ENCODE peak calls at places on chromosomes 3 and 15, in ten cellular contexts. One of them, this sample, is unnamed.

GRCh38 chr15:101808201-101808600 is 3.8 kb upstream of the OR4F15 start:
- DNase-seq in iPS DF 19.7: no peak
- DNase-seq in DMS153: no peak
- DNase-seq in AG10803: peak; percentile 68
- DNase-seq in thoracic aorta: no peak
- DNase-seq in G401: no peak
- DNase-seq in Daoy: peak; percentile 38
- DNase-seq in fibroblast of the conjunctiva: no peak
- DNase-seq in endothelial cell: no peak
- DNase-seq in IMR-90: peak; percentile 78
- DNase-seq in this sample: no peak

GRCh38 chr3:45440562-45440961 is 52.2 kb downstream of the LARS2 start:
- DNase-seq in iPS DF 19.7: no peak
- DNase-seq in G401: peak; percentile 70
- DNase-seq in fibroblast of the conjunctiva: no peak
- DNase-seq in thoracic aorta: no peak
- DNase-seq in AG10803: peak; percentile 11
- DNase-seq in IMR-90: no peak
- DNase-seq in DMS153: no peak
- DNase-seq in Daoy: no peak
- DNase-seq in endothelial cell: no peak
- DNase-seq in this sample: no peak

GRCh38 chr3:150222646-150223045 is 185.5 kb upstream of the TSC22D2 start:
- DNase-seq in DMS153: no peak
- DNase-seq in IMR-90: no peak
- DNase-seq in iPS DF 19.7: no peak
- DNase-seq in fibroblast of the conjunctiva: no peak
- DNase-seq in G401: no peak
- DNase-seq in endothelial cell: no peak
- DNase-seq in Daoy: no peak
- DNase-seq in AG10803: no peak
- DNase-seq in thoracic aorta: no peak
- DNase-seq in this sample: no peak

GRCh38 chr3:76961284-76961683 is 78.6 kb upstream of the ROBO2 start:
- DNase-seq in iPS DF 19.7: no peak
- DNase-seq in fibroblast of the conjunctiva: no peak
- DNase-seq in IMR-90: no peak
- DNase-seq in DMS153: no peak
- DNase-seq in thoracic aorta: no peak
- DNase-seq in G401: no peak
- DNase-seq in AG10803: no peak
- DNase-seq in Daoy: no peak
- DNase-seq in endothelial cell: no peak
- DNase-seq in this sample: no peak

GRCh38 chr3:54572197-54572895 is 355.5 kb downstream of the LRTM1 start:
- DNase-seq in fibroblast of the conjunctiva: no peak
- DNase-seq in AG10803: peak; percentile 12
- DNase-seq in G401: no peak
- DNase-seq in iPS DF 19.7: no peak
- DNase-seq in Daoy: no peak
- DNase-seq in endothelial cell: no peak
- DNase-seq in IMR-90: no peak
- DNase-seq in DMS153: no peak
- DNase-seq in thoracic aorta: no peak
- DNase-seq in this sample: no peak

GRCh38 chr3:105367063-105367405 is 325 bp downstream of the ALCAM start:
- DNase-seq in Daoy: peak; percentile 37
- DNase-seq in thoracic aorta: no peak
- DNase-seq in DMS153: no peak
- DNase-seq in G401: no peak
- DNase-seq in fibroblast of the conjunctiva: no peak
- DNase-seq in AG10803: no peak
- DNase-seq in iPS DF 19.7: no peak
- DNase-seq in IMR-90: no peak
- DNase-seq in endothelial cell: peak; percentile 36
- DNase-seq in this sample: no peak

GRCh38 chr15:85178366-85178765 is 196.7 kb downstream of the PDE8A start:
- DNase-seq in fibroblast of the conjunctiva: no peak
- DNase-seq in endothelial cell: no peak
- DNase-seq in AG10803: no peak
- DNase-seq in thoracic aorta: no peak
- DNase-seq in G401: no peak
- DNase-seq in DMS153: no peak
- DNase-seq in IMR-90: no peak
- DNase-seq in Daoy: no peak
- DNase-seq in iPS DF 19.7: no peak
- DNase-seq in this sample: no peak

GRCh38 chr3:57983734-57984518 is 24.3 kb upstream of the FLNB start:
- DNase-seq in Daoy: peak; percentile 75
- DNase-seq in AG10803: peak; percentile 88
- DNase-seq in endothelial cell: no peak
- DNase-seq in thoracic aorta: peak; percentile 32
- DNase-seq in fibroblast of the conjunctiva: peak; percentile 77
- DNase-seq in G401: no peak
- DNase-seq in iPS DF 19.7: no peak
- DNase-seq in IMR-90: peak; percentile 95
- DNase-seq in DMS153: no peak
- DNase-seq in this sample: no peak

GRCh38 chr3:18989237-18989812 is 159.0 kb upstream of the KCNH8 start:
- DNase-seq in AG10803: no peak
- DNase-seq in endothelial cell: no peak
- DNase-seq in IMR-90: no peak
- DNase-seq in Daoy: no peak
- DNase-seq in fibroblast of the conjunctiva: no peak
- DNase-seq in G401: no peak
- DNase-seq in thoracic aorta: no peak
- DNase-seq in iPS DF 19.7: no peak
- DNase-seq in DMS153: no peak
- DNase-seq in this sample: no peak

GRCh38 chr3:191795196-191795595 is 334.2 kb downstream of the PYDC2 start:
- DNase-seq in AG10803: no peak
- DNase-seq in IMR-90: no peak
- DNase-seq in G401: no peak
- DNase-seq in thoracic aorta: no peak
- DNase-seq in fibroblast of the conjunctiva: no peak
- DNase-seq in endothelial cell: no peak
- DNase-seq in Daoy: no peak
- DNase-seq in DMS153: no peak
- DNase-seq in iPS DF 19.7: no peak
- DNase-seq in this sample: no peak

GRCh38 chr15:75483961-75484360 is 32.5 kb upstream of the SIN3A start:
- DNase-seq in Daoy: no peak
- DNase-seq in fibroblast of the conjunctiva: no peak
- DNase-seq in DMS153: no peak
- DNase-seq in thoracic aorta: no peak
- DNase-seq in AG10803: no peak
- DNase-seq in G401: no peak
- DNase-seq in endothelial cell: no peak
- DNase-seq in iPS DF 19.7: no peak
- DNase-seq in IMR-90: no peak
- DNase-seq in this sample: no peak

GRCh38 chr3:56939759-56940323 is 120.6 kb upstream of the SPATA12 start:
- DNase-seq in DMS153: no peak
- DNase-seq in AG10803: no peak
- DNase-seq in Daoy: no peak
- DNase-seq in fibroblast of the conjunctiva: no peak
- DNase-seq in G401: peak; percentile 51
- DNase-seq in thoracic aorta: no peak
- DNase-seq in endothelial cell: no peak
- DNase-seq in iPS DF 19.7: no peak
- DNase-seq in IMR-90: no peak
- DNase-seq in this sample: no peak

GRCh38 chr3:33034601-33035000 is 62.3 kb downstream of the GLB1 start:
- DNase-seq in endothelial cell: no peak
- DNase-seq in fibroblast of the conjunctiva: no peak
- DNase-seq in thoracic aorta: no peak
- DNase-seq in iPS DF 19.7: no peak
- DNase-seq in IMR-90: no peak
- DNase-seq in DMS153: no peak
- DNase-seq in G401: no peak
- DNase-seq in AG10803: no peak
- DNase-seq in Daoy: no peak
- DNase-seq in this sample: no peak

GRCh38 chr15:56598991-56599390 is 134.1 kb upstream of the MNS1 start:
- DNase-seq in Daoy: no peak
- DNase-seq in DMS153: no peak
- DNase-seq in G401: no peak
- DNase-seq in iPS DF 19.7: no peak
- DNase-seq in thoracic aorta: no peak
- DNase-seq in AG10803: peak; percentile 20
- DNase-seq in fibroblast of the conjunctiva: peak; percentile 13
- DNase-seq in IMR-90: peak; percentile 77
- DNase-seq in endothelial cell: no peak
- DNase-seq in this sample: no peak

GRCh38 chr15:79218588-79219200 is 63.8 kb upstream of the ANKRD34C start:
- DNase-seq in thoracic aorta: no peak
- DNase-seq in DMS153: no peak
- DNase-seq in IMR-90: peak; percentile 17
- DNase-seq in endothelial cell: no peak
- DNase-seq in fibroblast of the conjunctiva: no peak
- DNase-seq in AG10803: peak; percentile 10
- DNase-seq in iPS DF 19.7: no peak
- DNase-seq in G401: no peak
- DNase-seq in Daoy: no peak
- DNase-seq in this sample: no peak

GRCh38 chr3:182683335-182684257 is 109.7 kb upstream of the ATP11B start:
- DNase-seq in endothelial cell: peak; percentile 74
- DNase-seq in DMS153: peak; percentile 71
- DNase-seq in G401: peak; percentile 78
- DNase-seq in AG10803: peak; percentile 62
- DNase-seq in thoracic aorta: no peak
- DNase-seq in IMR-90: peak; percentile 68
- DNase-seq in Daoy: peak; percentile 76
- DNase-seq in fibroblast of the conjunctiva: peak; percentile 49
- DNase-seq in iPS DF 19.7: no peak
- DNase-seq in this sample: peak; percentile 37

GRCh38 chr3:146125946-146126345 is 35.0 kb downstream of the PLOD2 start:
- DNase-seq in fibroblast of the conjunctiva: peak; percentile 92
- DNase-seq in AG10803: peak; percentile 94
- DNase-seq in endothelial cell: no peak
- DNase-seq in G401: no peak
- DNase-seq in DMS153: no peak
- DNase-seq in Daoy: peak; percentile 61
- DNase-seq in IMR-90: peak; percentile 94
- DNase-seq in iPS DF 19.7: no peak
- DNase-seq in thoracic aorta: no peak
- DNase-seq in this sample: no peak

GRCh38 chr3:156615592-156616173 is 58.7 kb upstream of the TIPARP start:
- DNase-seq in iPS DF 19.7: no peak
- DNase-seq in thoracic aorta: no peak
- DNase-seq in fibroblast of the conjunctiva: peak; percentile 88
- DNase-seq in AG10803: peak; percentile 88
- DNase-seq in endothelial cell: no peak
- DNase-seq in DMS153: no peak
- DNase-seq in G401: no peak
- DNase-seq in Daoy: peak; percentile 72
- DNase-seq in IMR-90: peak; percentile 79
- DNase-seq in this sample: no peak

GRCh38 chr15:66494262-66494661 is 3.3 kb downstream of the SNAPC5 start:
- DNase-seq in thoracic aorta: no peak
- DNase-seq in AG10803: no peak
- DNase-seq in iPS DF 19.7: no peak
- DNase-seq in endothelial cell: no peak
- DNase-seq in fibroblast of the conjunctiva: no peak
- DNase-seq in IMR-90: no peak
- DNase-seq in DMS153: no peak
- DNase-seq in G401: no peak
- DNase-seq in Daoy: no peak
- DNase-seq in this sample: no peak

GRCh38 chr3:135078283-135078682 is 283.2 kb downstream of the EPHB1 start:
- DNase-seq in endothelial cell: no peak
- DNase-seq in AG10803: no peak
- DNase-seq in thoracic aorta: no peak
- DNase-seq in iPS DF 19.7: no peak
- DNase-seq in G401: no peak
- DNase-seq in DMS153: no peak
- DNase-seq in IMR-90: no peak
- DNase-seq in Daoy: no peak
- DNase-seq in fibroblast of the conjunctiva: no peak
- DNase-seq in this sample: peak; percentile 9

GRCh38 chr3:64601824-64602223 is 86.0 kb downstream of the ADAMTS9 start:
- DNase-seq in endothelial cell: no peak
- DNase-seq in iPS DF 19.7: no peak
- DNase-seq in Daoy: no peak
- DNase-seq in thoracic aorta: no peak
- DNase-seq in G401: no peak
- DNase-seq in DMS153: no peak
- DNase-seq in AG10803: no peak
- DNase-seq in fibroblast of the conjunctiva: no peak
- DNase-seq in IMR-90: no peak
- DNase-seq in this sample: no peak

GRCh38 chr3:156685198-156685597 is 10.8 kb downstream of the TIPARP start:
- DNase-seq in fibroblast of the conjunctiva: peak; percentile 32
- DNase-seq in iPS DF 19.7: no peak
- DNase-seq in G401: no peak
- DNase-seq in endothelial cell: no peak
- DNase-seq in DMS153: peak; percentile 7
- DNase-seq in AG10803: peak; percentile 78
- DNase-seq in IMR-90: peak; percentile 53
- DNase-seq in Daoy: no peak
- DNase-seq in thoracic aorta: no peak
- DNase-seq in this sample: no peak

GRCh38 chr3:134312072-134312872 is 61.6 kb upstream of the RYK start:
- DNase-seq in Daoy: peak; percentile 85
- DNase-seq in endothelial cell: peak; percentile 51
- DNase-seq in DMS153: no peak
- DNase-seq in AG10803: peak; percentile 69
- DNase-seq in iPS DF 19.7: no peak
- DNase-seq in IMR-90: no peak
- DNase-seq in fibroblast of the conjunctiva: no peak
- DNase-seq in thoracic aorta: no peak
- DNase-seq in G401: peak; percentile 55
- DNase-seq in this sample: no peak

GRCh38 chr3:94069242-94069813 is 6.5 kb downstream of the NSUN3 start:
- DNase-seq in AG10803: peak; percentile 40
- DNase-seq in Daoy: no peak
- DNase-seq in thoracic aorta: no peak
- DNase-seq in fibroblast of the conjunctiva: no peak
- DNase-seq in iPS DF 19.7: no peak
- DNase-seq in IMR-90: peak; percentile 39
- DNase-seq in DMS153: no peak
- DNase-seq in G401: peak; percentile 32
- DNase-seq in endothelial cell: no peak
- DNase-seq in this sample: no peak

GRCh38 chr15:65363306-65363705 is 14.5 kb downstream of the IGDCC3 start:
- DNase-seq in thoracic aorta: no peak
- DNase-seq in iPS DF 19.7: no peak
- DNase-seq in AG10803: no peak
- DNase-seq in endothelial cell: no peak
- DNase-seq in IMR-90: no peak
- DNase-seq in G401: no peak
- DNase-seq in Daoy: no peak
- DNase-seq in fibroblast of the conjunctiva: no peak
- DNase-seq in DMS153: no peak
- DNase-seq in this sample: no peak

GRCh38 chr3:182469086-182469485 is 324.2 kb upstream of the ATP11B start:
- DNase-seq in thoracic aorta: no peak
- DNase-seq in IMR-90: no peak
- DNase-seq in Daoy: no peak
- DNase-seq in G401: no peak
- DNase-seq in DMS153: no peak
- DNase-seq in endothelial cell: no peak
- DNase-seq in iPS DF 19.7: no peak
- DNase-seq in AG10803: no peak
- DNase-seq in fibroblast of the conjunctiva: no peak
- DNase-seq in this sample: no peak

GRCh38 chr3:144096016-144096415 is 124.4 kb downstream of the DIPK2A start:
- DNase-seq in thoracic aorta: no peak
- DNase-seq in Daoy: no peak
- DNase-seq in fibroblast of the conjunctiva: no peak
- DNase-seq in AG10803: no peak
- DNase-seq in DMS153: no peak
- DNase-seq in endothelial cell: no peak
- DNase-seq in iPS DF 19.7: no peak
- DNase-seq in IMR-90: no peak
- DNase-seq in G401: no peak
- DNase-seq in this sample: no peak

GRCh38 chr3:41199866-41200668 is 762 bp downstream of the CTNNB1 start:
- DNase-seq in G401: peak; percentile 46
- DNase-seq in DMS153: no peak
- DNase-seq in endothelial cell: no peak
- DNase-seq in fibroblast of the conjunctiva: peak; percentile 3
- DNase-seq in thoracic aorta: no peak
- DNase-seq in Daoy: peak; percentile 13
- DNase-seq in iPS DF 19.7: no peak
- DNase-seq in IMR-90: no peak
- DNase-seq in AG10803: peak; percentile 9
- DNase-seq in this sample: no peak